ENCODE peak calls at places on chromosome 14, in four cellular contexts. X is PC-3, Z is adrenal gland, K is lower lobe of right lung. I is an unnamed sample.

GRCh38 chr14:79947440-79947839 is 263.9 kb downstream of the DIO2 start:
- DNase-seq in X (no peak), Z (no peak), K (no peak), I (no peak)

GRCh38 chr14:35435177-35435576 is 30.6 kb upstream of the NFKBIA start:
- DNase-seq in X (peak; percentile 63), Z (no peak), K (no peak), I (no peak)

GRCh38 chr14:76924363-76925151 is 98.3 kb downstream of the LRRC74A start:
- DNase-seq in X (no peak), Z (peak; percentile 61), K (no peak), I (no peak)

GRCh38 chr14:98889107-98889835 is 382.7 kb downstream of the BCL11B start:
- DNase-seq in X (no peak), Z (no peak), K (no peak), I (no peak)

GRCh38 chr14:95482967-95483842 is 33.2 kb downstream of the SYNE3 start:
- DNase-seq in X (peak; percentile 82), Z (peak; percentile 75), K (peak; percentile 64), I (peak; percentile 87)

GRCh38 chr14:104773505-104774452 is 20.8 kb downstream of the SIVA1 start:
- DNase-seq in X (no peak), Z (no peak), K (no peak), I (no peak)

GRCh38 chr14:69226178-69226577 is 33.8 kb upstream of the GALNT16 start:
- DNase-seq in X (no peak), Z (no peak), K (no peak), I (no peak)

GRCh38 chr14:68245146-68246073 is 425.8 kb downstream of the RAD51B start:
- DNase-seq in X (no peak), Z (peak; percentile 35), K (no peak), I (no peak)

GRCh38 chr14:100749967-100750597 is 23.4 kb downstream of the DLK1 start:
- DNase-seq in X (no peak), Z (peak; percentile 2), K (no peak), I (no peak)

GRCh38 chr14:79585845-79586244 is 625.5 kb downstream of the DIO2 start:
- DNase-seq in X (peak; percentile 8), Z (no peak), K (no peak), I (no peak)

GRCh38 chr14:87014854-87015253 is 978.1 kb downstream of the GALC start:
- DNase-seq in X (no peak), Z (no peak), K (no peak), I (no peak)

GRCh38 chr14:36981832-36982528 is 190.4 kb downstream of the SLC25A21 start:
- DNase-seq in X (peak; percentile 93), Z (no peak), K (no peak), I (no peak)

GRCh38 chr14:90060965-90061848 is 587 bp upstream of the KCNK13 start:
- DNase-seq in X (no peak), Z (no peak), K (no peak), I (no peak)

GRCh38 chr14:94121485-94121884 is 7.9 kb downstream of the IFI27L2 start:
- DNase-seq in X (no peak), Z (no peak), K (no peak), I (no peak)

GRCh38 chr14:72513994-72514659 is 379.8 kb downstream of the DPF3 start:
- DNase-seq in X (peak; percentile 70), Z (no peak), K (no peak), I (peak; percentile 36)

GRCh38 chr14:30108975-30109700 is 181.5 kb upstream of the PRKD1 start:
- DNase-seq in X (no peak), Z (no peak), K (no peak), I (peak; percentile 56)

GRCh38 chr14:35068238-35069012 is 22.4 kb downstream of the FAM177A1 start:
- DNase-seq in X (no peak), Z (no peak), K (no peak), I (no peak)

GRCh38 chr14:98819132-98819866 is 452.7 kb downstream of the BCL11B start:
- DNase-seq in X (no peak), Z (no peak), K (no peak), I (no peak)

GRCh38 chr14:80304125-80304766 is 92.9 kb upstream of the DIO2 start:
- DNase-seq in X (no peak), Z (no peak), K (no peak), I (no peak)

GRCh38 chr14:63224196-63224595 is 20.0 kb downstream of the RHOJ start:
- DNase-seq in X (no peak), Z (no peak), K (no peak), I (no peak)

GRCh38 chr14:85482549-85482948 is 47.4 kb upstream of the FLRT2 start:
- DNase-seq in X (no peak), Z (no peak), K (no peak), I (no peak)

GRCh38 chr14:76337619-76338545 is 38.1 kb upstream of the ESRRB start:
- DNase-seq in X (peak; percentile 30), Z (no peak), K (no peak), I (no peak)

GRCh38 chr14:21044106-21044618 is 2.0 kb downstream of the RNASE7 start:
- DNase-seq in X (no peak), Z (peak; percentile 59), K (peak; percentile 57), I (no peak)

GRCh38 chr14:101182476-101182875 is 279.0 kb upstream of the RTL1 start:
- DNase-seq in X (no peak), Z (no peak), K (no peak), I (no peak)

GRCh38 chr14:71236430-71236829 is 329.2 kb downstream of the PCNX1 start:
- DNase-seq in X (no peak), Z (no peak), K (no peak), I (no peak)

GRCh38 chr14:75805646-75806045 is 144.6 kb downstream of the TTLL5 start:
- DNase-seq in X (no peak), Z (no peak), K (no peak), I (no peak)

GRCh38 chr14:56491299-56492285 is 88.0 kb upstream of the TMEM260 start:
- DNase-seq in X (peak; percentile 87), Z (peak; percentile 41), K (no peak), I (peak; percentile 16)

GRCh38 chr14:55802986-55803431 is 223.0 kb downstream of the KTN1 start:
- DNase-seq in X (peak; percentile 99), Z (no peak), K (no peak), I (no peak)

GRCh38 chr14:104299993-104300761 is 161.8 kb downstream of the KIF26A start:
- DNase-seq in X (no peak), Z (no peak), K (peak; percentile 47), I (no peak)

GRCh38 chr14:100554082-100554677 is 33.0 kb downstream of the BEGAIN start:
- DNase-seq in X (no peak), Z (peak; percentile 48), K (peak; percentile 78), I (no peak)

GRCh38 chr14:29687071-29687765 is 240.4 kb downstream of the PRKD1 start:
- DNase-seq in X (no peak), Z (no peak), K (no peak), I (no peak)

GRCh38 chr14:97641827-97642226 is 844.6 kb downstream of the VRK1 start:
- DNase-seq in X (no peak), Z (no peak), K (no peak), I (no peak)

GRCh38 chr14:69010632-69011031 is 31.5 kb upstream of the ACTN1 start:
- DNase-seq in X (peak; percentile 82), Z (no peak), K (no peak), I (no peak)

GRCh38 chr14:32630701-32631100 is 301.6 kb downstream of the AKAP6 start:
- DNase-seq in X (no peak), Z (no peak), K (no peak), I (no peak)

GRCh38 chr14:32629146-32629545 is 300.0 kb downstream of the AKAP6 start:
- DNase-seq in X (no peak), Z (no peak), K (no peak), I (no peak)

GRCh38 chr14:32625211-32625610 is 296.1 kb downstream of the AKAP6 start:
- DNase-seq in X (no peak), Z (no peak), K (no peak), I (no peak)

GRCh38 chr14:32623300-32624093 is 294.4 kb downstream of the AKAP6 start:
- DNase-seq in X (peak; percentile 69), Z (no peak), K (no peak), I (no peak)

GRCh38 chr14:32627545-32628298 is 298.6 kb downstream of the AKAP6 start:
- DNase-seq in X (no peak), Z (no peak), K (no peak), I (no peak)
- H3K27ac ChIP-seq in X (no peak overlapping the region), Z (no peak overlapping the region), K (no peak overlapping the region), I (no peak overlapping the region)

GRCh38 chr14:54691525-54692260 is 124.8 kb downstream of the SAMD4A start:
- DNase-seq in X (peak; percentile 97), Z (peak; percentile 89), K (peak; percentile 79), I (no peak)

GRCh38 chr14:54695196-54695595 is 128.3 kb downstream of the SAMD4A start:
- DNase-seq in X (no peak), Z (no peak), K (no peak), I (no peak)

GRCh38 chr14:54690887-54691286 is 124.0 kb downstream of the SAMD4A start:
- DNase-seq in X (no peak), Z (no peak), K (no peak), I (no peak)

GRCh38 chr14:54692261-54692861 is 125.4 kb downstream of the SAMD4A start:
- DNase-seq in X (no peak), Z (no peak), K (no peak), I (no peak)

DNA sequence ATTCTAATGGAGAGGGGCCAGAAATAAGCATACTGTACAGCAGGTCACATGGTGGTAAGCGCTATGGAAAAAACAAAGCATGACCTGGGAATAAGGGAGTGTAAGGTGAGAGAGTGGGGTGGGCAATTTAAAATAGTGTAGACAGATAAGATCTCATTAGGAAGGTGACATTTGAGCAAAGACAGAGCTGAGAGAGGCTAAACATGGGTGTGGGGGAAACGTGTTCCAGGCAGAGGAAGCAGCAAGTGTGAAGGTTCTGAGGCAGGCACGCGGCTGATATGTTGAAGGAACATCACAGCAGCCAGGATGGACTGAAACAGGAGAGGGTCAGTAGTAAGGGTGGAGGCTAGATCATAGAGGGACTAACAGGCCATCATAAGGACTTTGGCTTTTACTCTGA is 126.8 kb downstream of the SAMD4A start:
- DNase-seq in X (no peak), Z (no peak), K (no peak), I (no peak)
- H3K4me3 ChIP-seq in X (no peak overlapping the region), Z (no peak overlapping the region), K (no peak overlapping the region), I (no peak overlapping the region)

DNA sequence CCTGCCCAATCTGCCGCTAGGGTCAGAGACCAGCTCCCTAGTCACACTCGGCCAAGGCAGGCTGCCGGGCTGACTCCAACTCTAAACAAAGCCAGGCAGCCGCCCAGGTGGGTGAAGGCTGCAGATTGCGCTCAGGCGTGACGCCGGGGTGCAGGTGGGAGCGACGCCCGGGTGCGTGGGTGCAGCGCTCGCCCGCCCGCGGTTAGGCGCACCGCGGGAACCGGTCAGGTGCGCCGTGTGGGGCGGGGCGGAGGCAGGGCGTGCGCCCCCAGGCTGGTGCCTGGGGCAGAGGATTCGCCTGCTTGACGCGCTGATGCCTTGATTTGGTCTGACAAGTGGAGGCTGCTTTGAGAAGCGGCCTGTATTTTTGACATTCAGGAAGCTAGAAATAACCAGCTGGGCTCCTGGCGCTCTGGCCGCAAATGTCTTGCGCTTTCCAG is 126.7 kb upstream of the HIF1A start:
- DNase-seq in X (peak; percentile 57), Z (no peak), K (peak; percentile 65), I (no peak)
- TF ChIP-seq CTCF in X (peak; percentile 21), Z (no peak), K (no peak), I (no peak)

GRCh38 chr14:24434676-24435075 is 4.9 kb downstream of the KHNYN start:
- DNase-seq in X (no peak), Z (no peak), K (no peak), I (no peak)
- H3K27ac ChIP-seq in X (no peak overlapping the region), Z (no peak overlapping the region), K (no peak overlapping the region), I (no peak overlapping the region)

GRCh38 chr14:73795466-73795865 is 56.2 kb upstream of the PTGR2 start:
- DNase-seq in X (no peak), Z (no peak), K (no peak), I (no peak)
- H3K4me3 ChIP-seq in X (no peak overlapping the region), Z (no peak overlapping the region), K (no peak overlapping the region), I (no peak overlapping the region)

GRCh38 chr14:44657688-44658388 is 150.8 kb upstream of the FSCB start:
- DNase-seq in X (peak; percentile 66), Z (no peak), K (no peak), I (no peak)
- TF ChIP-seq CTCF in X (peak; percentile 81), Z (peak; percentile 20), K (peak; percentile 32), I (peak; percentile 45)

I was measured in AG04450.